ENCODE peak calls at places on chromosomes 7 and 10, in five cellular contexts. P, F, J, Q and V are unnamed samples.

GRCh38 chr7:27842851-27843250 is 102.9 kb downstream of the TAX1BP1 start:
- DNase-seq in P (no peak), F (no peak), J (no peak), Q (no peak), V (no peak)

GRCh38 chr10:124690971-124691370 is 53.2 kb downstream of the FAM53B start:
- DNase-seq in P (no peak), F (peak; percentile 34), J (no peak), Q (no peak), V (no peak)

GRCh38 chr10:91796332-91797076 is 1.7 kb upstream of the TNKS2 start:
- DNase-seq in P (peak; percentile 10), F (no peak), J (no peak), Q (no peak), V (peak; percentile 82)

GRCh38 chr7:20932785-20933184 is 146.1 kb upstream of the SP8 start:
- DNase-seq in P (no peak), F (no peak), J (no peak), Q (no peak), V (no peak)

GRCh38 chr7:68279827-68280400 is 1283.3 kb downstream of the TYW1 start:
- DNase-seq in P (no peak), F (no peak), J (no peak), Q (no peak), V (no peak)

GRCh38 chr7:98628418-98628817 is 11.3 kb downstream of the NPTX2 start:
- DNase-seq in P (no peak), F (no peak), J (no peak), Q (no peak), V (no peak)

GRCh38 chr7:97733276-97734206 is 1.7 kb downstream of the TAC1 start:
- DNase-seq in P (no peak), F (no peak), J (no peak), Q (no peak), V (no peak)

GRCh38 chr7:130910949-130911944 is 177.2 kb upstream of the KLF14 start:
- DNase-seq in P (no peak), F (no peak), J (peak; percentile 68), Q (peak; percentile 83), V (no peak)